ENCODE peak calls at places on chromosomes 2 and 18, in ten cellular contexts. One of them, this sample, is unnamed.

GRCh38 chr2:64124571-64124970 is 19.6 kb downstream of the PELI1 start:
- DNase-seq in adrenal gland: no peak
- DNase-seq in HFF-Myc: no peak
- DNase-seq in spleen: no peak
- DNase-seq in coronary artery: no peak
- DNase-seq in right lobe of liver: no peak
- DNase-seq in foreskin fibroblast: no peak
- DNase-seq in fibroblast of lung: no peak
- DNase-seq in GM20000: no peak
- DNase-seq in psoas muscle: no peak
- DNase-seq in this sample: no peak

GRCh38 chr2:54454548-54454921 is 1.6 kb upstream of the SPTBN1 start:
- DNase-seq in right lobe of liver: no peak
- DNase-seq in foreskin fibroblast: no peak
- DNase-seq in adrenal gland: no peak
- DNase-seq in psoas muscle: no peak
- DNase-seq in coronary artery: no peak
- DNase-seq in spleen: no peak
- DNase-seq in fibroblast of lung: no peak
- DNase-seq in HFF-Myc: no peak
- DNase-seq in GM20000: no peak
- DNase-seq in this sample: no peak

GRCh38 chr2:46645681-46646162 is 166.4 kb downstream of the TMEM247 start:
- DNase-seq in fibroblast of lung: peak
- DNase-seq in spleen: no peak
- DNase-seq in foreskin fibroblast: peak
- DNase-seq in right lobe of liver: no peak
- DNase-seq in HFF-Myc: no peak
- DNase-seq in GM20000: no peak
- DNase-seq in adrenal gland: peak
- DNase-seq in psoas muscle: no peak
- DNase-seq in coronary artery: no peak
- DNase-seq in this sample: no peak

GRCh38 chr2:239581352-239581901 is 180.6 kb upstream of the HDAC4 start:
- DNase-seq in HFF-Myc: no peak
- DNase-seq in fibroblast of lung: no peak
- DNase-seq in GM20000: no peak
- DNase-seq in coronary artery: no peak
- DNase-seq in right lobe of liver: no peak
- DNase-seq in adrenal gland: no peak
- DNase-seq in foreskin fibroblast: no peak
- DNase-seq in spleen: peak
- DNase-seq in psoas muscle: peak
- DNase-seq in this sample: no peak

GRCh38 chr2:186044761-186045160 is 306.2 kb downstream of the FSIP2 start:
- DNase-seq in adrenal gland: no peak
- DNase-seq in right lobe of liver: no peak
- DNase-seq in HFF-Myc: no peak
- DNase-seq in psoas muscle: no peak
- DNase-seq in spleen: no peak
- DNase-seq in GM20000: no peak
- DNase-seq in coronary artery: no peak
- DNase-seq in fibroblast of lung: peak
- DNase-seq in foreskin fibroblast: no peak
- DNase-seq in this sample: no peak

GRCh38 chr2:156147594-156148330 is 184.8 kb downstream of the NR4A2 start:
- DNase-seq in fibroblast of lung: peak
- DNase-seq in adrenal gland: no peak
- DNase-seq in coronary artery: no peak
- DNase-seq in foreskin fibroblast: no peak
- DNase-seq in psoas muscle: no peak
- DNase-seq in spleen: no peak
- DNase-seq in right lobe of liver: no peak
- DNase-seq in HFF-Myc: no peak
- DNase-seq in GM20000: peak
- DNase-seq in this sample: peak

GRCh38 chr18:74380916-74381315 is 65.3 kb downstream of the C18orf63 start:
- DNase-seq in foreskin fibroblast: no peak
- DNase-seq in adrenal gland: no peak
- DNase-seq in psoas muscle: no peak
- DNase-seq in fibroblast of lung: no peak
- DNase-seq in GM20000: no peak
- DNase-seq in spleen: no peak
- DNase-seq in HFF-Myc: no peak
- DNase-seq in coronary artery: no peak
- DNase-seq in right lobe of liver: no peak
- DNase-seq in this sample: no peak

GRCh38 chr2:19580830-19581229 is 222.4 kb upstream of the OSR1 start:
- DNase-seq in adrenal gland: no peak
- DNase-seq in foreskin fibroblast: peak
- DNase-seq in psoas muscle: no peak
- DNase-seq in GM20000: no peak
- DNase-seq in coronary artery: no peak
- DNase-seq in spleen: no peak
- DNase-seq in right lobe of liver: no peak
- DNase-seq in fibroblast of lung: peak
- DNase-seq in HFF-Myc: no peak
- DNase-seq in this sample: no peak

GRCh38 chr2:86073225-86073624 is 32.5 kb downstream of the POLR1A start:
- DNase-seq in HFF-Myc: no peak
- DNase-seq in coronary artery: no peak
- DNase-seq in right lobe of liver: no peak
- DNase-seq in foreskin fibroblast: no peak
- DNase-seq in psoas muscle: no peak
- DNase-seq in GM20000: no peak
- DNase-seq in fibroblast of lung: no peak
- DNase-seq in spleen: no peak
- DNase-seq in adrenal gland: no peak
- DNase-seq in this sample: no peak

GRCh38 chr2:86074256-86074655 is 31.4 kb downstream of the POLR1A start:
- DNase-seq in HFF-Myc: no peak
- DNase-seq in adrenal gland: no peak
- DNase-seq in right lobe of liver: no peak
- DNase-seq in fibroblast of lung: no peak
- DNase-seq in coronary artery: no peak
- DNase-seq in psoas muscle: no peak
- DNase-seq in foreskin fibroblast: no peak
- DNase-seq in GM20000: no peak
- DNase-seq in spleen: no peak
- DNase-seq in this sample: no peak

GRCh38 chr2:86070868-86071267 is 34.8 kb downstream of the POLR1A start:
- DNase-seq in HFF-Myc: no peak
- DNase-seq in right lobe of liver: no peak
- DNase-seq in spleen: no peak
- DNase-seq in GM20000: no peak
- DNase-seq in fibroblast of lung: no peak
- DNase-seq in coronary artery: no peak
- DNase-seq in adrenal gland: no peak
- DNase-seq in psoas muscle: no peak
- DNase-seq in foreskin fibroblast: no peak
- DNase-seq in this sample: no peak

GRCh38 chr2:86072271-86072858 is 33.3 kb downstream of the POLR1A start:
- DNase-seq in psoas muscle: peak
- DNase-seq in HFF-Myc: no peak
- DNase-seq in adrenal gland: peak
- DNase-seq in spleen: peak
- DNase-seq in GM20000: peak
- DNase-seq in foreskin fibroblast: no peak
- DNase-seq in right lobe of liver: peak
- DNase-seq in coronary artery: peak
- DNase-seq in fibroblast of lung: peak
- DNase-seq in this sample: peak

DNA sequence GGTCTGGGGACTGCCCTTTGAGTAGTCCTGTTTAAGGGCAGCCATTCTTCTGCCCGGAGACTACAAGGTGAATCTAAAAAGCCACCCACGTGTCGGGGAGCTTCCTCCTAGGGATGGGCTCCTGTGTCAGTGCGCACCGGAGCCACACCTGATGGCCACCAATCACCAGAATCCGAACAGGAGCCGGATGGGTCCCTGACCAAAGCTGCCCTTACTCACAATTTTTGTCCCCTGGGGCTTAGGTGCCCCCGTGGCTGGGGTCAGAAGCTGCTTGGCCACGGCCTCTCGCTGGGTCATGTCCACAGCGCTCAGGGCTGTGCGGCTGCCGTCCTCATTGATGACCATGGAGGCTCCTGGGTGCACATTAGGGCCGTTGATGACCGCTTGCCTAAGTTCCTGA is 30.9 kb downstream of the POLR1A start:
- DNase-seq in spleen: no peak
- DNase-seq in HFF-Myc: no peak
- DNase-seq in foreskin fibroblast: no peak
- DNase-seq in right lobe of liver: no peak
- DNase-seq in adrenal gland: no peak
- DNase-seq in fibroblast of lung: no peak
- DNase-seq in psoas muscle: no peak
- DNase-seq in GM20000: no peak
- DNase-seq in coronary artery: no peak
- DNase-seq in this sample: no peak
- TF ChIP-seq CTCF in spleen: no peak
- TF ChIP-seq CTCF in HFF-Myc: no peak
- TF ChIP-seq CTCF in foreskin fibroblast: no peak
- TF ChIP-seq CTCF in right lobe of liver: no peak
- TF ChIP-seq CTCF in adrenal gland: no peak
- TF ChIP-seq CTCF in fibroblast of lung: no peak
- TF ChIP-seq CTCF in psoas muscle: no peak
- TF ChIP-seq CTCF in GM20000: no peak
- TF ChIP-seq CTCF in coronary artery: no peak
- TF ChIP-seq CTCF in this sample: no peak

GRCh38 chr2:96928277-96928781 is 58.1 kb downstream of the FAM178B start:
- DNase-seq in fibroblast of lung: no peak
- DNase-seq in coronary artery: no peak
- DNase-seq in spleen: no peak
- DNase-seq in HFF-Myc: no peak
- DNase-seq in GM20000: no peak
- DNase-seq in psoas muscle: peak
- DNase-seq in adrenal gland: no peak
- DNase-seq in right lobe of liver: no peak
- DNase-seq in foreskin fibroblast: peak
- DNase-seq in this sample: no peak

GRCh38 chr2:96926791-96927190 is 56.9 kb upstream of the SEMA4C start:
- DNase-seq in GM20000: no peak
- DNase-seq in foreskin fibroblast: no peak
- DNase-seq in psoas muscle: no peak
- DNase-seq in right lobe of liver: no peak
- DNase-seq in adrenal gland: no peak
- DNase-seq in coronary artery: no peak
- DNase-seq in spleen: no peak
- DNase-seq in fibroblast of lung: no peak
- DNase-seq in HFF-Myc: no peak
- DNase-seq in this sample: no peak

GRCh38 chr2:96929245-96929925 is 57.0 kb downstream of the FAM178B start:
- DNase-seq in coronary artery: no peak
- DNase-seq in adrenal gland: no peak
- DNase-seq in right lobe of liver: no peak
- DNase-seq in GM20000: no peak
- DNase-seq in HFF-Myc: no peak
- DNase-seq in foreskin fibroblast: no peak
- DNase-seq in psoas muscle: peak
- DNase-seq in spleen: no peak
- DNase-seq in fibroblast of lung: no peak
- DNase-seq in this sample: no peak

GRCh38 chr2:96926236-96926635 is 56.4 kb upstream of the SEMA4C start:
- DNase-seq in spleen: no peak
- DNase-seq in coronary artery: no peak
- DNase-seq in psoas muscle: peak
- DNase-seq in right lobe of liver: no peak
- DNase-seq in HFF-Myc: no peak
- DNase-seq in fibroblast of lung: no peak
- DNase-seq in foreskin fibroblast: no peak
- DNase-seq in adrenal gland: no peak
- DNase-seq in GM20000: no peak
- DNase-seq in this sample: no peak

DNA sequence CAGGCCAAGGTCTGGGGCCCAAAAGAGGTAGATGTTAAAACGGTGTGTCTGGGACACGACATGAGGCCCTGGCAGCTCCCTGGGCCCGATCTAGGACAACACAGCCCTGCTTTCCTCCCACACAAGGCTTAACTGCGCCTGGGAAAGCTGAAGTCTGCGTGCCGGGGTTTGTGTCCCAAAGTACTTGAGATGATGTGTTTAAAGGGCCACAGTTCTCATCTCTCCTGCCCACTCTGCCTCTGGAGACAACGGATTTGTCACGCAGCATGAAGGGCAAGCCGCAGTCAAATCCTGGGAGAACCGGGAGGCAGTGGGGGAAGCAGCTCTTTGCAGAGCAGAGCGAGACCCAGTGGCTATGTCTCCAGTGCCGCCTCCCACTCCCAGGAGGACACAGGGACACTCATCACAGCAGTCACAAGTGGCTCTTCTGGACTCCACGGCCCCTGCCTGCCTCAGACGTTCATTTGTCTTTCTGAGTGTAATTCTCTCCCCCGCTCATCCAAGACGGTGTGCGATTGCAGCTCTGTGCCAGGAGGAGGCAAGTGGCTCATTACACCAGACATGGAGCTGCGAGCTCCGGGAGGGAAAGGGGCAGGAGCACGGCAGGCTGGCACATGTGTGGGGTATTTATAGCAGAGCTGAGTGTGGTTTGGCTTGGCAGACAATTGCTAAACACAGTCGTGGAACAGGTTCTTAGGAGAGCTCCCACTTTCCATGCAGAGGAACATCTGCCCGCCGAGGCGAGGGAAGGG is 57.7 kb upstream of the SEMA4C start:
- DNase-seq in fibroblast of lung: no peak
- DNase-seq in GM20000: no peak
- DNase-seq in HFF-Myc: no peak
- DNase-seq in psoas muscle: peak
- DNase-seq in foreskin fibroblast: peak
- DNase-seq in right lobe of liver: no peak
- DNase-seq in spleen: no peak
- DNase-seq in coronary artery: no peak
- DNase-seq in adrenal gland: no peak
- DNase-seq in this sample: no peak
- TF ChIP-seq CTCF in fibroblast of lung: no peak
- TF ChIP-seq CTCF in GM20000: no peak
- TF ChIP-seq CTCF in HFF-Myc: no peak
- TF ChIP-seq CTCF in psoas muscle: peak
- TF ChIP-seq CTCF in foreskin fibroblast: no peak
- TF ChIP-seq CTCF in right lobe of liver: no peak
- TF ChIP-seq CTCF in spleen: peak
- TF ChIP-seq CTCF in coronary artery: no peak
- TF ChIP-seq CTCF in adrenal gland: no peak
- TF ChIP-seq CTCF in this sample: no peak

GRCh38 chr2:208820289-208820688 is 413.7 kb downstream of the PTH2R start:
- DNase-seq in fibroblast of lung: no peak
- DNase-seq in GM20000: no peak
- DNase-seq in adrenal gland: no peak
- DNase-seq in psoas muscle: no peak
- DNase-seq in foreskin fibroblast: no peak
- DNase-seq in right lobe of liver: no peak
- DNase-seq in HFF-Myc: no peak
- DNase-seq in spleen: no peak
- DNase-seq in coronary artery: no peak
- DNase-seq in this sample: peak
- TF ChIP-seq CTCF in fibroblast of lung: no peak
- TF ChIP-seq CTCF in GM20000: peak
- TF ChIP-seq CTCF in adrenal gland: peak
- TF ChIP-seq CTCF in psoas muscle: no peak
- TF ChIP-seq CTCF in foreskin fibroblast: no peak
- TF ChIP-seq CTCF in right lobe of liver: peak
- TF ChIP-seq CTCF in HFF-Myc: no peak
- TF ChIP-seq CTCF in spleen: peak
- TF ChIP-seq CTCF in coronary artery: no peak
- TF ChIP-seq CTCF in this sample: peak

GRCh38 chr18:24016643-24017042 is 2.1 kb downstream of the TTC39C start:
- DNase-seq in foreskin fibroblast: no peak
- DNase-seq in spleen: no peak
- DNase-seq in GM20000: no peak
- DNase-seq in fibroblast of lung: no peak
- DNase-seq in right lobe of liver: no peak
- DNase-seq in HFF-Myc: no peak
- DNase-seq in coronary artery: no peak
- DNase-seq in psoas muscle: no peak
- DNase-seq in adrenal gland: no peak
- DNase-seq in this sample: no peak
- TF ChIP-seq CTCF in foreskin fibroblast: no peak
- TF ChIP-seq CTCF in spleen: peak
- TF ChIP-seq CTCF in GM20000: peak
- TF ChIP-seq CTCF in fibroblast of lung: peak
- TF ChIP-seq CTCF in right lobe of liver: peak
- TF ChIP-seq CTCF in HFF-Myc: no peak
- TF ChIP-seq CTCF in coronary artery: no peak
- TF ChIP-seq CTCF in psoas muscle: no peak
- TF ChIP-seq CTCF in adrenal gland: peak
- TF ChIP-seq CTCF in this sample: peak